ENCODE peak calls at places on chromosome 18, in eight cellular contexts. One of them, this sample, is unnamed.

GRCh38 chr18:75377258-75377657 is 50.2 kb downstream of the SMIM21 start:
- DNase-seq in prostate gland: no peak
- DNase-seq in A549: no peak
- DNase-seq in adrenal gland: no peak
- DNase-seq in testis: no peak
- DNase-seq in K562: no peak
- DNase-seq in GM12878: no peak
- DNase-seq in right lobe of liver: no peak
- DNase-seq in this sample: no peak

GRCh38 chr18:63149200-63149587 is 170.4 kb downstream of the BCL2 start:
- DNase-seq in prostate gland: no peak
- DNase-seq in A549: no peak
- DNase-seq in adrenal gland: no peak
- DNase-seq in testis: no peak
- DNase-seq in K562: no peak
- DNase-seq in GM12878: no peak
- DNase-seq in right lobe of liver: no peak
- DNase-seq in this sample: no peak

GRCh38 chr18:54981076-54981475 is 21.8 kb upstream of the CCDC68 start:
- DNase-seq in prostate gland: no peak
- DNase-seq in A549: no peak
- DNase-seq in adrenal gland: no peak
- DNase-seq in testis: no peak
- DNase-seq in K562: no peak
- DNase-seq in GM12878: no peak
- DNase-seq in right lobe of liver: no peak
- DNase-seq in this sample: no peak

GRCh38 chr18:44715841-44716240 is 35.2 kb downstream of the SETBP1 start:
- DNase-seq in prostate gland: no peak
- DNase-seq in A549: no peak
- DNase-seq in adrenal gland: no peak
- DNase-seq in testis: no peak
- DNase-seq in K562: no peak
- DNase-seq in GM12878: no peak
- DNase-seq in right lobe of liver: no peak
- DNase-seq in this sample: no peak

GRCh38 chr18:74775239-74775638 is 177.6 kb downstream of the ZNF407 start:
- DNase-seq in prostate gland: no peak
- DNase-seq in A549: no peak
- DNase-seq in adrenal gland: no peak
- DNase-seq in testis: no peak
- DNase-seq in K562: no peak
- DNase-seq in GM12878: no peak
- DNase-seq in right lobe of liver: no peak
- DNase-seq in this sample: no peak

GRCh38 chr18:74229005-74229404 is 62.8 kb downstream of the CYB5A start:
- DNase-seq in prostate gland: no peak
- DNase-seq in A549: no peak
- DNase-seq in adrenal gland: no peak
- DNase-seq in testis: no peak
- DNase-seq in K562: no peak
- DNase-seq in GM12878: no peak
- DNase-seq in right lobe of liver: no peak
- DNase-seq in this sample: no peak

GRCh38 chr18:13568443-13569392 is 157.6 kb downstream of the FAM210A start:
- DNase-seq in prostate gland: no peak
- DNase-seq in A549: no peak
- DNase-seq in adrenal gland: no peak
- DNase-seq in testis: no peak
- DNase-seq in K562: no peak
- DNase-seq in GM12878: peak
- DNase-seq in right lobe of liver: no peak
- DNase-seq in this sample: no peak

GRCh38 chr18:68893396-68893795 is 95.5 kb downstream of the CCDC102B start:
- DNase-seq in prostate gland: no peak
- DNase-seq in A549: no peak
- DNase-seq in adrenal gland: no peak
- DNase-seq in testis: no peak
- DNase-seq in K562: no peak
- DNase-seq in GM12878: no peak
- DNase-seq in right lobe of liver: no peak
- DNase-seq in this sample: no peak

GRCh38 chr18:22032392-22032961 is 136.9 kb upstream of the GATA6 start:
- DNase-seq in prostate gland: no peak
- DNase-seq in A549: peak
- DNase-seq in adrenal gland: peak
- DNase-seq in testis: no peak
- DNase-seq in K562: no peak
- DNase-seq in GM12878: peak
- DNase-seq in right lobe of liver: no peak
- DNase-seq in this sample: no peak

GRCh38 chr18:74444104-74444503 is 13.0 kb downstream of the DIPK1C start:
- DNase-seq in prostate gland: no peak
- DNase-seq in A549: no peak
- DNase-seq in adrenal gland: no peak
- DNase-seq in testis: no peak
- DNase-seq in K562: no peak
- DNase-seq in GM12878: no peak
- DNase-seq in right lobe of liver: no peak
- DNase-seq in this sample: no peak

GRCh38 chr18:13558132-13558531 is 168.2 kb downstream of the FAM210A start:
- DNase-seq in prostate gland: no peak
- DNase-seq in A549: peak
- DNase-seq in adrenal gland: no peak
- DNase-seq in testis: peak
- DNase-seq in K562: peak
- DNase-seq in GM12878: no peak
- DNase-seq in right lobe of liver: no peak
- DNase-seq in this sample: no peak

GRCh38 chr18:58785171-58785805 is 79.4 kb upstream of the ZNF532 start:
- DNase-seq in prostate gland: peak
- DNase-seq in A549: peak
- DNase-seq in adrenal gland: no peak
- DNase-seq in testis: no peak
- DNase-seq in K562: no peak
- DNase-seq in GM12878: no peak
- DNase-seq in right lobe of liver: no peak
- DNase-seq in this sample: no peak

GRCh38 chr18:41121116-41121826 is 833.8 kb upstream of the PIK3C3 start:
- DNase-seq in prostate gland: peak
- DNase-seq in A549: no peak
- DNase-seq in adrenal gland: no peak
- DNase-seq in testis: no peak
- DNase-seq in K562: no peak
- DNase-seq in GM12878: no peak
- DNase-seq in right lobe of liver: no peak
- DNase-seq in this sample: no peak

GRCh38 chr18:58998421-58999203 is 133.9 kb downstream of the ZNF532 start:
- DNase-seq in prostate gland: no peak
- DNase-seq in A549: no peak
- DNase-seq in adrenal gland: peak
- DNase-seq in testis: peak
- DNase-seq in K562: no peak
- DNase-seq in GM12878: no peak
- DNase-seq in right lobe of liver: no peak
- DNase-seq in this sample: no peak

GRCh38 chr18:36337679-36338419 is 40.3 kb downstream of the FHOD3 start:
- DNase-seq in prostate gland: no peak
- DNase-seq in A549: no peak
- DNase-seq in adrenal gland: no peak
- DNase-seq in testis: no peak
- DNase-seq in K562: no peak
- DNase-seq in GM12878: no peak
- DNase-seq in right lobe of liver: no peak
- DNase-seq in this sample: no peak

GRCh38 chr18:58781627-58782194 is 83.0 kb upstream of the ZNF532 start:
- DNase-seq in prostate gland: peak
- DNase-seq in A549: peak
- DNase-seq in adrenal gland: peak
- DNase-seq in testis: peak
- DNase-seq in K562: peak
- DNase-seq in GM12878: peak
- DNase-seq in right lobe of liver: peak
- DNase-seq in this sample: peak

GRCh38 chr18:73150199-73150598 is 282.4 kb upstream of the NETO1 start:
- DNase-seq in prostate gland: no peak
- DNase-seq in A549: no peak
- DNase-seq in adrenal gland: no peak
- DNase-seq in testis: no peak
- DNase-seq in K562: no peak
- DNase-seq in GM12878: no peak
- DNase-seq in right lobe of liver: no peak
- DNase-seq in this sample: no peak
- TF ChIP-seq CTCF in prostate gland: no peak
- TF ChIP-seq CTCF in A549: no peak
- TF ChIP-seq CTCF in adrenal gland: no peak
- TF ChIP-seq CTCF in testis: no peak
- TF ChIP-seq CTCF in K562: no peak
- TF ChIP-seq CTCF in GM12878: no peak
- TF ChIP-seq CTCF in right lobe of liver: no peak
- TF ChIP-seq CTCF in this sample: no peak

DNA sequence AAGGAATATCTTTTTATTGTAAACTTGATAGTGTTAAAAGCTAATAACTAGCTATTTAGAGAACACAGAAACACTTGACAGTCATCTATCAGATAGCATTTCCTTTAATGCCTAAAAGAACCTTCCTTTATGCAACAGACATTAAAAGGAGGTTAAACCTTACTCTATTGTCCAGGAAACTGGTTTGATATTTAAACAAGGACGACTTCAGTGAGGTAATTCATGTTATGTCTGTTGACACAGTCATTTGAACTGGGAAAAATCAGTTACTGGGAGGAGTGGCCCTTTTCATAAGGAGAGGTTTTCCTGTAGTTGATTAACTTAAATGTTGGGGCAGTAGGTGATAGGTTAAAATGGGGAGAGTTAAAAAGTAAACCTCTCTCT is 6.7 kb downstream of the TGIF1 start:
- DNase-seq in prostate gland: no peak
- DNase-seq in A549: no peak
- DNase-seq in adrenal gland: no peak
- DNase-seq in testis: no peak
- DNase-seq in K562: no peak
- DNase-seq in GM12878: no peak
- DNase-seq in right lobe of liver: no peak
- DNase-seq in this sample: no peak
- H3K27ac ChIP-seq in prostate gland: peak
- H3K27ac ChIP-seq in A549: peak
- H3K27ac ChIP-seq in adrenal gland: no peak
- H3K27ac ChIP-seq in testis: no peak
- H3K27ac ChIP-seq in K562: no peak
- H3K27ac ChIP-seq in GM12878: no peak
- H3K27ac ChIP-seq in right lobe of liver: peak
- H3K27ac ChIP-seq in this sample: peak

GRCh38 chr18:51151568-51152511 is 45.6 kb downstream of the MEX3C start:
- DNase-seq in prostate gland: no peak
- DNase-seq in A549: no peak
- DNase-seq in adrenal gland: no peak
- DNase-seq in testis: no peak
- DNase-seq in K562: no peak
- DNase-seq in GM12878: no peak
- DNase-seq in right lobe of liver: no peak
- DNase-seq in this sample: no peak
- TF ChIP-seq POLR2A in prostate gland: no peak
- TF ChIP-seq POLR2A in A549: no peak
- TF ChIP-seq POLR2A in adrenal gland: no peak
- TF ChIP-seq POLR2A in testis: no peak
- TF ChIP-seq POLR2A in K562: no peak
- TF ChIP-seq POLR2A in GM12878: no peak
- TF ChIP-seq POLR2A in right lobe of liver: no peak
- TF ChIP-seq POLR2A in this sample: peak

GRCh38 chr18:48875942-48876511 is 74.7 kb downstream of the SMAD7 start:
- DNase-seq in prostate gland: no peak
- DNase-seq in A549: no peak
- DNase-seq in adrenal gland: no peak
- DNase-seq in testis: no peak
- DNase-seq in K562: no peak
- DNase-seq in GM12878: no peak
- DNase-seq in right lobe of liver: peak
- DNase-seq in this sample: no peak
- TF ChIP-seq CTCF in prostate gland: no peak
- TF ChIP-seq CTCF in A549: no peak
- TF ChIP-seq CTCF in adrenal gland: peak
- TF ChIP-seq CTCF in testis: no peak
- TF ChIP-seq CTCF in K562: no peak
- TF ChIP-seq CTCF in GM12878: no peak
- TF ChIP-seq CTCF in right lobe of liver: no peak
- TF ChIP-seq CTCF in this sample: no peak

DNA sequence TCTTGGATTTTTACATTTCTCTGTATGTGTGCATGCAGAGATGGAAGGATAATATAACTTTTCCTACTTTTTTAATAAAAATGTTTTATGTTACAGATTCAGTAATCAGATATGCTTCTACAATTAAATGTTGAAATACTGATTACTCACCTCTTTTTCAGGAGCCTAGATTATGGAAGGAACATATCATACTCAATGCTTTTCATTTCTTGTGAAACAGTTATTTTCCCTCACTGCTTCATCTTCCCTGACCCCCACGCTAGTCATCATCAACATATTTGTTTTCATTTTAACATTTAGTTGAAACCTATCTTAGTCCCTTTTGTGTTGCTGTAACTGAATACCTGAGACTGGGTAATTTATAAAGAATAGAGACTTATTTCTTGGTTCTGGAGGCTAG is 190.7 kb downstream of the WDR7 start:
- DNase-seq in prostate gland: no peak
- DNase-seq in A549: no peak
- DNase-seq in adrenal gland: no peak
- DNase-seq in testis: no peak
- DNase-seq in K562: no peak
- DNase-seq in GM12878: no peak
- DNase-seq in right lobe of liver: no peak
- DNase-seq in this sample: no peak
- H3K27ac ChIP-seq in prostate gland: no peak
- H3K27ac ChIP-seq in A549: no peak
- H3K27ac ChIP-seq in adrenal gland: no peak
- H3K27ac ChIP-seq in testis: no peak
- H3K27ac ChIP-seq in K562: no peak
- H3K27ac ChIP-seq in GM12878: no peak
- H3K27ac ChIP-seq in right lobe of liver: no peak
- H3K27ac ChIP-seq in this sample: no peak

DNA sequence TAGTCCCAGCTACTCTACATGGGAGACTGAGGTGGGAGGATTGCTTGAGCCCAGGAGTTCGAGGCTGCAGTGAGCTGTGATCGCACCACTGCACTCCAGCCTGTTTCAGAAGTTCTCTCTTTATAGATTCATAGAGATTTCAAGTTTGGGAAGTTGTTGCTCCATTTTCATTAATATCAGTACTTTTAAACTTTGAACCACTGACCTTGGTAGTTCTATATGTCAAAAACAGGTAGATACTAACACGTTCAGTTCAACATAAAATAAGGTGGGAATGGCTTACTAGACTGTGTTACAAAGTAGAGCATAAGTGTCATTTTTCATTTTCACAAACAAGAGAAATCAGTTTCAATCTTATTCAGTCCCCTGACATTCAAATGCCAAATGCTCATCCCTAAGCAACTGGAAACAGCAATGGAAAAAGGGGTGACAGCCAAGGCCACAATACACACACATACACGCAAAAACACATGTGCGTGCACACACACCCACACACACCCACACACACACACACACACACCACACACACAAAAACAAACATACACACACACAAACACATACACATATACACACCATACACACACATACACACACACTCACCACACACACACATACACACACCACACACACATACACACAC is 71.7 kb downstream of the PIEZO2 start:
- DNase-seq in prostate gland: no peak
- DNase-seq in A549: no peak
- DNase-seq in adrenal gland: no peak
- DNase-seq in testis: no peak
- DNase-seq in K562: no peak
- DNase-seq in GM12878: no peak
- DNase-seq in right lobe of liver: no peak
- DNase-seq in this sample: no peak
- TF ChIP-seq POLR2A in prostate gland: no peak
- TF ChIP-seq POLR2A in A549: no peak
- TF ChIP-seq POLR2A in adrenal gland: no peak
- TF ChIP-seq POLR2A in testis: no peak
- TF ChIP-seq POLR2A in K562: no peak
- TF ChIP-seq POLR2A in GM12878: no peak
- TF ChIP-seq POLR2A in right lobe of liver: no peak
- TF ChIP-seq POLR2A in this sample: no peak